ENCODE peak calls at places on chromosomes 1 and 21, in four cellular contexts. T is WTC11, B is HepG2, Z is K562. Y is an unnamed sample.

GRCh38 chr21:45590246-45590725 is 48.0 kb upstream of the SLC19A1 start:
- DNase-seq in T (peak), B (no peak), Z (peak), Y (no peak)

GRCh38 chr1:203146042-203146369 is 18.5 kb downstream of the ADORA1 start:
- DNase-seq in B (no peak), T (no peak), Z (no peak), Y (no peak)

GRCh38 chr1:229059671-229060079 is 211.2 kb upstream of the RAB4A start:
- DNase-seq in T (no peak), Z (no peak), B (no peak), Y (no peak)

GRCh38 chr1:25461783-25462182 is 31.1 kb downstream of the MACO1 start:
- DNase-seq in B (no peak), Z (no peak), T (no peak), Y (no peak)

GRCh38 chr1:44675186-44675585 is 672 bp downstream of the ARMH1 start:
- DNase-seq in B (no peak), T (no peak), Z (no peak), Y (no peak)

GRCh38 chr1:2240251-2241156 is 12.4 kb downstream of the SKI start:
- DNase-seq in Z (no peak), B (no peak), T (no peak), Y (no peak)

GRCh38 chr1:154220970-154221814 is 437 bp downstream of the UBAP2L start:
- DNase-seq in B (no peak), Z (peak), T (peak), Y (no peak)

GRCh38 chr1:10286244-10286643 is 75.9 kb downstream of the KIF1B start:
- DNase-seq in Z (no peak), B (no peak), T (no peak), Y (no peak)

GRCh38 chr1:26363549-26364448 is 8.8 kb downstream of the ZNF683 start:
- DNase-seq in Z (peak), T (peak), B (peak), Y (peak)

GRCh38 chr1:67987046-67987799 is 63.2 kb downstream of the DIRAS3 start:
- DNase-seq in T (no peak), Z (no peak), B (no peak), Y (no peak)

GRCh38 chr1:220528049-220528678 is at the start of gene MARK1:
- DNase-seq in Z (no peak), T (peak), B (no peak), Y (no peak)

GRCh38 chr1:242237051-242237450 is 238.2 kb upstream of the MAP1LC3C start:
- DNase-seq in Z (no peak), B (no peak), T (no peak), Y (no peak)

GRCh38 chr1:175448467-175448866 is 255.9 kb upstream of the KIAA0040 start:
- DNase-seq in Z (no peak), T (no peak), B (no peak), Y (no peak)

GRCh38 chr1:150532860-150533259 is 16.3 kb upstream of the ADAMTSL4 start:
- DNase-seq in T (no peak), B (no peak), Z (no peak), Y (no peak)

GRCh38 chr21:25080161-25080560 is 527.1 kb downstream of the MRPL39 start:
- DNase-seq in T (no peak), Z (no peak), B (no peak), Y (no peak)

GRCh38 chr1:34199927-34200326 is 23.2 kb downstream of the C1orf94 start:
- DNase-seq in Z (no peak), B (peak), T (no peak), Y (no peak)

GRCh38 chr21:45002381-45003204 is 62.8 kb downstream of the SLX9 start:
- DNase-seq in Z (no peak), T (no peak), B (no peak), Y (no peak)

GRCh38 chr1:153100241-153100640 is 5.9 kb upstream of the SPRR2E start:
- DNase-seq in B (no peak), T (no peak), Z (no peak), Y (no peak)

GRCh38 chr1:75970631-75971030 is 38.4 kb upstream of the ASB17 start:
- DNase-seq in B (no peak), T (no peak), Z (no peak), Y (no peak)

GRCh38 chr1:232280910-232281309 is 349.0 kb downstream of the SIPA1L2 start:
- DNase-seq in Z (no peak), B (no peak), T (peak), Y (no peak)

GRCh38 chr1:15115542-15116330 is 37.8 kb upstream of the TMEM51 start:
- DNase-seq in T (no peak), B (no peak), Z (no peak), Y (no peak)

GRCh38 chr1:66270122-66270812 is 263.7 kb upstream of the SGIP1 start:
- DNase-seq in T (no peak), Z (no peak), B (no peak), Y (no peak)

GRCh38 chr1:216332462-216332861 is 90.8 kb downstream of the USH2A start:
- DNase-seq in B (no peak), Z (no peak), T (no peak), Y (no peak)

GRCh38 chr1:55095095-55095494 is 55.7 kb downstream of the PCSK9 start:
- DNase-seq in Z (no peak), B (no peak), T (no peak), Y (no peak)

GRCh38 chr1:119275145-119275929 is 93.2 kb upstream of the HAO2 start:
- DNase-seq in T (peak), Z (peak), B (peak), Y (no peak)

GRCh38 chr1:68331117-68331865 is 99.0 kb upstream of the WLS start:
- DNase-seq in B (no peak), Z (no peak), T (no peak), Y (no peak)

GRCh38 chr1:32619701-32620485 is 30.5 kb downstream of the ZBTB8OS start:
- DNase-seq in T (no peak), Z (no peak), B (peak), Y (peak)

GRCh38 chr1:23062271-23062670 is 43.0 kb downstream of the KDM1A start:
- DNase-seq in Z (no peak), T (no peak), B (no peak), Y (no peak)

GRCh38 chr1:177585492-177586220 is 384.2 kb downstream of the SEC16B start:
- DNase-seq in Z (no peak), T (no peak), B (no peak), Y (peak)

GRCh38 chr1:228781801-228782661 is 46.8 kb downstream of the RHOU start:
- DNase-seq in B (no peak), T (no peak), Z (no peak), Y (no peak)

GRCh38 chr1:25731148-25731547 is 68.8 kb upstream of the SELENON start:
- DNase-seq in T (no peak), B (no peak), Z (no peak), Y (no peak)

GRCh38 chr1:6034750-6035096 is 11.0 kb upstream of the KCNAB2 start:
- DNase-seq in T (no peak), B (no peak), Z (no peak), Y (no peak)

GRCh38 chr1:52002038-52002917 is 11.8 kb upstream of the RAB3B start:
- DNase-seq in Z (peak), B (peak), T (peak), Y (peak)

GRCh38 chr1:205711105-205712048 is 31.1 kb upstream of the SLC45A3 start:
- DNase-seq in B (peak), Z (peak), T (peak), Y (peak)

GRCh38 chr1:113242481-113242880 is 147.8 kb upstream of the MAGI3 start:
- DNase-seq in T (no peak), B (no peak), Z (no peak), Y (no peak)

GRCh38 chr1:207666342-207666741 is 21.4 kb downstream of the CR1L start:
- DNase-seq in T (no peak), B (no peak), Z (no peak), Y (no peak)
- TF ChIP-seq NR2C2 in T (no peak), B (no peak), Z (no peak), Y (no peak)

DNA sequence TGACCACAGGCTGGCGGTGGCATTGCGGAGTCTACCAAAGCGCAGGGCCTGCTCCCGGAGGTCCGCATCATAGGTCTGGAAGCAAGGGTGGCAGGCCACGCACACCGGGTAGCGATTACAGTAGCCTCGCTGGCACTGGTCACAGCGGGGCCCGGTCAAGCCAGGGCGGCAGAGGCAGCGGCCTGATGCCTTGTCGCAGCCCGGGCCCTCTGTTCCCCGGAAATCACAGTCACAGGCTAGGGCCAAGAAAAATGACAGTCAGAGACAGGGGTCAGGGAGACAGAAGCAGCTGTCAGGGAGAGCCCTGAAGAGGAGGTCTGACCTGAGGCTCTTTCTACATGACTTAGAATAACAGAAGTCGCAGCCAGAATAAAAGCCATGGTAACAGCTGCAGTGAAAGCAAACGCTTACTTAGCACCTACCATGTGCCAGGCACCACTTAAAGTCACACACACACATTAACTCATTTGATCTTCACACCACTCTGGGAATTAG is 26.4 kb downstream of the LAMB3 start:
- DNase-seq in Z (no peak), T (no peak), B (no peak), Y (no peak)
- TF ChIP-seq ESRRA in Z (no peak), T (no peak), B (no peak), Y (no peak)

GRCh38 chr21:26966360-26966977 is 419 bp downstream of the ADAMTS5 start:
- DNase-seq in Z (no peak), T (no peak), B (no peak), Y (no peak)

GRCh38 chr21:26965091-26965566 is 1.8 kb downstream of the ADAMTS5 start:
- DNase-seq in B (no peak), T (no peak), Z (no peak), Y (no peak)

GRCh38 chr21:26964379-26964778 is 2.5 kb downstream of the ADAMTS5 start:
- DNase-seq in T (peak), B (no peak), Z (no peak), Y (no peak)

GRCh38 chr21:26966978-26967913 is at the start of gene ADAMTS5:
- DNase-seq in T (peak), Z (no peak), B (no peak), Y (no peak)

DNA sequence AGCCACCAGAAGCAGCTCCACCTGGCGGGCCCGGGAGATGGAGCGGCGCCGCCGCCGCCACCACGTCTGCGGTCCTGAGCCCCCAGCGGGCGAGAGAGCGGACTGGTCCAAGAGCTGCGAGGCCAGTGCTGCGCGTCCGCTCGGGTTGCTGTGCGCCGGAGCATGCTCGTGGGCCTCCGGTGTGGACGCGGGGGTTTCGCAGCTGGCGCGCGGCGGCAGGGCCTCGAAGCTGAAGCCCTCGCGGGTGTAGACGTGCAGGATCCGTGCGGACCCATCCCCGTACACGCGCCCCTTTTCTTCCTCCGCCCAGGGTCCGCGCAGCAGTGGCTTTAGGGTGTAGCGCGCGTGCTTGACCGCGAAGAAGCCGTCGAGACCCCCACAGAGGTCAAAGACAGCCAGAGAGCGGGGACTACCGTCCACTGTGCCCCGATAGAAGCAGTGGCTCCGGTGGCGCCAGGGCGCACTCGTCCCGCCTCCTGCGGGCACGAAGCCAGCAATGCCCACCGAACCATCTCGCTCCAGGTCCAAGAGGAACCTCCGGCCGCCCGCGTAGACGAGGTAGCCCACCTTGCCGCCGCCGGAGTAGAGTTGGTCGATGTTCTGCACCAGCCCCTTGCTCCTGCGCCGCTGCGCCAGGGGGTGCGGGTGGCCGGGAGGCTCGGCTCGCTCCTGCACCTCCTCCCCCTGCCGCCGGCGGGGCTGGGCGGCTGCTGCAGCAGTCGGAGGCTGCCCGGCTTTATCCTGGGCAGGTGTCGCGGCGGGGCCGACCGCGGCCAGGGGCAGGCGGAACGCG is 1.1 kb downstream of the ADAMTS5 start:
- DNase-seq in T (peak), Z (no peak), B (no peak), Y (no peak)
- TF ChIP-seq NR2C2 in T (peak), Z (no peak), B (no peak), Y (no peak)

GRCh38 chr1:161908264-161908663 is 115.4 kb downstream of the OLFML2B start:
- DNase-seq in B (no peak), T (no peak), Z (no peak), Y (no peak)

GRCh38 chr1:161910516-161911077 is 113.1 kb downstream of the OLFML2B start:
- DNase-seq in T (no peak), Z (no peak), B (no peak), Y (no peak)

GRCh38 chr1:161905269-161905884 is 118.3 kb downstream of the OLFML2B start:
- DNase-seq in Z (peak), T (peak), B (peak), Y (no peak)

GRCh38 chr1:161902146-161902545 is 121.5 kb downstream of the OLFML2B start:
- DNase-seq in B (no peak), Z (no peak), T (no peak), Y (no peak)

DNA sequence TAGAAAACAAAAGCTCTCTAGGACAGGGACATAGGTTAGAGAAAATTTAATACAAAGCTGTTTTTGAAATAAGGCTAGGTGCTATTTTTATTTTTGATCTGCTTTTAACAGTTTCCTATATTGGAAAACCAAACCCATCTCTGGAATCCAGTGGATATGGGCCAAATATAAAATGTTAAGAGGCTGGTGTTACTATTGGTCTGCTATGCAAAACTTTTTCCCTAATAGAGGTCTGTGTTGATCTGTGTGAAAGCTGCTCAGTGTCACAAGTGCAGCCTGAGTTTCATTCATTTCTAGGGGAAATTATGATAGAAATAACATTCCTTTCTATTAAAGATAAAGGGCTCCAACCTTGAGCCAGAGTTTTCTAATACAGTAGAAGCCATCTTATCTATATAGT is 116.4 kb downstream of the OLFML2B start:
- DNase-seq in B (no peak), T (no peak), Z (no peak), Y (no peak)
- TF ChIP-seq ESRRA in B (no peak), T (no peak), Z (no peak), Y (no peak)

Y was measured in GM12878.